ENCODE peak calls at places on chromosomes 6 and 20, in nine cellular contexts. Y is esophagus muscularis mucosa, H is H54, U is stomach, C is spleen, P is upper lobe of left lung, F is H1, V is heart left ventricle, T is adrenal gland. K is an unnamed sample.

GRCh38 chr6:156870926-156871539 is 93.9 kb downstream of the ARID1B start:
- DNase-seq in Y (no peak), H (no peak), U (no peak), C (no peak), P (no peak), F (no peak), V (no peak), T (no peak), K (no peak)

GRCh38 chr20:41408986-41409385 is 42.4 kb upstream of the EMILIN3 start:
- DNase-seq in Y (no peak), H (no peak), U (no peak), C (no peak), P (peak), F (no peak), V (peak), T (no peak), K (no peak)

GRCh38 chr6:1315201-1315559 is 3.3 kb downstream of the FOXQ1 start:
- DNase-seq in Y (no peak), H (no peak), U (no peak), C (no peak), P (no peak), F (no peak), V (no peak), T (no peak), K (no peak)

GRCh38 chr20:13426870-13427269 is 205.8 kb downstream of the ISM1 start:
- DNase-seq in Y (no peak), H (no peak), U (no peak), C (no peak), P (no peak), F (no peak), V (no peak), T (no peak), K (no peak)

GRCh38 chr6:6661684-6662083 is 73.2 kb downstream of the LY86 start:
- DNase-seq in Y (no peak), H (no peak), U (peak), C (no peak), P (no peak), F (no peak), V (peak), T (peak), K (peak)

GRCh38 chr6:35648203-35648602 is 40.5 kb downstream of the FKBP5 start:
- DNase-seq in Y (no peak), H (no peak), U (no peak), C (no peak), P (no peak), F (no peak), V (no peak), T (no peak), K (no peak)

GRCh38 chr6:154319231-154319858 is 37.3 kb downstream of the IPCEF1 start:
- DNase-seq in Y (no peak), H (no peak), U (no peak), C (no peak), P (no peak), F (no peak), V (no peak), T (no peak), K (no peak)

GRCh38 chr20:35174458-35175216 is 2.8 kb downstream of the PROCR start:
- DNase-seq in Y (no peak), H (no peak), U (peak), C (peak), P (peak), F (peak), V (no peak), T (peak), K (no peak)

DNA sequence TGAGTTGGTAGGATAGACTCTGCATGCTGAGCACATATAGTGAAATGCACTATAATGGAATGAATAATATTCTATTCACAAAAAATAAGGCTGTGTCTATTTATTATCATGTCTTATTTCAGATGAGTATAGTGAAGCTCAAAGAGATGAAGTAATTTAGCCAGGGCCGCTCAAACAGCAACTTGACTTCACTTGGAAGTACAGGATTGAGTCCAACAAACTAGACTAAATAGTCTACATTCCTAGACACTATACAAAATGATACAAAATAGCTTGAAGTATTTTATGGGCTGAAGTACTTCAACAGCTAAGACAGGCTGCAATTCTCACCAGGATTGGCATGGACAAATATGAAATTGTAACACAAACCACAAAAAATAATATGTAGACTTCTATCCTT is 144.5 kb upstream of the DST start:
- DNase-seq in Y (no peak), H (no peak), U (no peak), C (no peak), P (no peak), F (no peak), V (no peak), T (no peak), K (no peak)
- TF ChIP-seq POLR2A in Y (no peak), H (no peak), U (no peak), C (no peak), P (no peak), F (no peak), V (no peak), T (no peak), K (no peak)

GRCh38 chr6:106110167-106110826 is 24.2 kb downstream of the PRDM1 start:
- DNase-seq in Y (no peak), H (no peak), U (peak), C (no peak), P (no peak), F (peak), V (no peak), T (no peak), K (no peak)
- TF ChIP-seq POLR2A in Y (no peak), H (no peak), U (no peak), C (no peak), P (no peak), F (no peak), V (no peak), T (no peak), K (no peak)

DNA sequence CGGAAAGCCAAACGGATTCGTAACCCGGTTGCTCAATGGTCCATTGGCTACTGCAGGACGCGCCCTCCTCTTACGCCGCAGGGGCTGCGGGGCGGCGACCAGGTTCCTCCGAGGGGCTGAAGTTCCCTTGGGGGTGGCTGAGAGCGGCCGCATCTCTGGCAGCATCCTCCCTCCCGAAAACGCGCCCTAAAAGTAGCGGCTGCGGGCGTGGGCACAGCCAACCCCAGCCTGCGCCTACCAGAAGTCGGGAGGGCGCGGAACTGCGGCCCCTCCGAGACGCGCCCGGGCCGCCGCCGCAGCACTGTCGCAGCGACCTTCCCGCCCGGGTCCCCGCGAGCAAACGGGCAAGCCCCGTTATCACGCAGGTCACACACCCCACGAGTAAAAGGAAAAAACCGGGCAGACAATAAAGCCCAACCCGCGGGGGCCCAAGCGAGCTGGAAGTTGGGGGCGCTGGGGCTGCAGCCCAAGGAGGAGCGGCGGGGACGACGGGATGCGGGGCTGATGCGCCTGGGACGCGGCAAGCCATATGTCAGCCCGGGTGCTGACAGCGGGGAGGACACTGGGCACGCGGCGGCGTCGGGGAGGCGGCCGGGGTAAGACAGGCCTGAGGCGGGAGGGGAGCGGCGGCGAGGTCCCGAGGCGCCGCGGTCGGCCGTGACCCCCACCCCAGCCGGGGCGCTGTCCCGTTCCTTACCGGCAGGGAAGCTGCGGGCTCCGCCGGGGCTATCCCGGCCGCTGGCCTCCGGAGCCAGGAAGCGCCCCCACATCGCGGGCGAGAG is 700 bp downstream of the CEP85L start:
- DNase-seq in Y (no peak), H (peak), U (peak), C (peak), P (peak), F (peak), V (peak), T (peak), K (no peak)
- TF ChIP-seq POLR2A in Y (no peak), H (peak), U (no peak), C (no peak), P (no peak), F (peak), V (peak), T (no peak), K (peak)

GRCh38 chr6:56955171-56956155 is 556 bp downstream of the BEND6 start:
- DNase-seq in Y (no peak), H (peak), U (peak), C (peak), P (peak), F (peak), V (peak), T (peak), K (no peak)
- TF ChIP-seq POLR2A in Y (no peak), H (no peak), U (no peak), C (no peak), P (no peak), F (peak), V (no peak), T (no peak), K (no peak)

DNA sequence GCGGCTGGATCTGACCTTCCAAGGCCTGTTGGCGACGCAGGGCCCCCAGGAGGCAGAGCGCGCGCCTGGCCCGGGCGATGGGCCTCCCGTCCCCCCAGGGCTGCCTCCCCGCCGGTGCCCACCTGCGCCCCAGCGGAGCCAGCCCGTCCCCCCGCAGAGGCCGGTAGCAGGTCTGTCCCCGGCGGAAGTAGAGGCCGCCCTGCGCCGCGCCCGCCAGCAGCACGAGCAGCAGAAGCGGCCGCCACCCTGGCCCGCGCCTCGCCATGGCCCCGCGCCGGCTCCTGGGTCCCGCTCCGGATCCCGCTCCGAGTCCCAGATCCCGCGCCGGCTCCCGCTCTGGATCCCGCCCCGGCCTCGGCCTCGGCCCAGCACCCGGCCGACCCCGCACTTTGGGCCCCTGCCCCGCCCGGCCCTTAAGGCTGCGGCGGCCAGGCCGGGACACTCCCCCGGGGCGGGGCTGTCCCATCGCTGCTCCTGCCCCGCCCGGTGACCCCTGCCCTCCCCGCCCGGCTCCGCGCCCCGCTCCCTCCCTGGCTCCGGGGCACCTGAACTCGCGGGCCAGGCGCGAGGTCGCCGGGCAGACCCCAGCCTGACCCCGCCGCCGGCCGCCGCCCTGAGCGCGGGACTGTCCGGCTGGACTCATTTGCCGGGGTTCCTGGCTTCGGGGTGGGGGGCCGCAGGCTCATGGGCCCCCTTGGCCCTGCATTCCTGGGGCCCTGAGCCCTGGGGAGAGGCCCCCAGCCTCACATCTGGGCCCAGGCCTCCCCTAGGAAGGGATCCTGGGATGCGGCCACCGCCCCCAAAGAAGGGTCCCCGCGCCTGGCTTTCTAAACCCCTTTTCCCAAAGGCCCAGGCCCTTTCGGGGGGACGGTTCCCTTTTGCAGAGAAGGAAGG is at the start of gene CTSZ:
- DNase-seq in Y (no peak), H (peak), U (peak), C (peak), P (peak), F (peak), V (peak), T (peak), K (no peak)
- TF ChIP-seq POLR2A in Y (no peak), H (peak), U (no peak), C (no peak), P (peak), F (peak), V (peak), T (no peak), K (no peak)

K was measured in vagina.